ENCODE peak calls at places on chromosomes 11 and 22, in ten cellular contexts. One of them, this sample, is unnamed.
A peak's percentile ranks its signal among the peaks of the same experiment; 100 is the strongest.

GRCh38 chr22:32644252-32645100 is 157.0 kb upstream of the TIMP3 start:
- DNase-seq in HCT116: no peak
- DNase-seq in H1: no peak
- DNase-seq in H9: no peak
- DNase-seq in MM.1S: no peak
- DNase-seq in IMR-90: peak; percentile 59
- DNase-seq in endothelial cell of umbilical vein: no peak
- DNase-seq in mammary epithelial cell: peak; percentile 93
- DNase-seq in neural progenitor cell: no peak
- DNase-seq in fibroblast of lung: peak; percentile 48
- DNase-seq in this sample: peak; percentile 93

GRCh38 chr11:130790689-130791088 is 125.6 kb downstream of the SNX19 start:
- DNase-seq in endothelial cell of umbilical vein: no peak
- DNase-seq in fibroblast of lung: no peak
- DNase-seq in H9: no peak
- DNase-seq in IMR-90: no peak
- DNase-seq in H1: no peak
- DNase-seq in mammary epithelial cell: no peak
- DNase-seq in HCT116: no peak
- DNase-seq in neural progenitor cell: no peak
- DNase-seq in MM.1S: no peak
- DNase-seq in this sample: no peak

GRCh38 chr11:68839953-68840641 is 1.6 kb downstream of the CPT1A start:
- DNase-seq in MM.1S: peak; percentile 69
- DNase-seq in IMR-90: peak; percentile 20
- DNase-seq in endothelial cell of umbilical vein: peak; percentile 79
- DNase-seq in HCT116: no peak
- DNase-seq in H1: no peak
- DNase-seq in neural progenitor cell: peak; percentile 18
- DNase-seq in H9: peak; percentile 62
- DNase-seq in mammary epithelial cell: no peak
- DNase-seq in fibroblast of lung: peak; percentile 29
- DNase-seq in this sample: no peak

GRCh38 chr11:1290052-1291040 is 19.1 kb downstream of the TOLLIP start:
- DNase-seq in MM.1S: no peak
- DNase-seq in fibroblast of lung: no peak
- DNase-seq in endothelial cell of umbilical vein: no peak
- DNase-seq in neural progenitor cell: no peak
- DNase-seq in H1: no peak
- DNase-seq in IMR-90: no peak
- DNase-seq in HCT116: no peak
- DNase-seq in H9: no peak
- DNase-seq in mammary epithelial cell: no peak
- DNase-seq in this sample: no peak

GRCh38 chr11:57395905-57396623 is 5.6 kb upstream of the PRG2 start:
- DNase-seq in mammary epithelial cell: no peak
- DNase-seq in fibroblast of lung: no peak
- DNase-seq in IMR-90: no peak
- DNase-seq in H1: no peak
- DNase-seq in neural progenitor cell: no peak
- DNase-seq in endothelial cell of umbilical vein: no peak
- DNase-seq in H9: no peak
- DNase-seq in HCT116: no peak
- DNase-seq in MM.1S: no peak
- DNase-seq in this sample: no peak

GRCh38 chr22:36935694-36936093 is 22.3 kb downstream of the CSF2RB start:
- DNase-seq in endothelial cell of umbilical vein: no peak
- DNase-seq in mammary epithelial cell: no peak
- DNase-seq in H1: no peak
- DNase-seq in IMR-90: no peak
- DNase-seq in MM.1S: no peak
- DNase-seq in HCT116: no peak
- DNase-seq in fibroblast of lung: no peak
- DNase-seq in H9: no peak
- DNase-seq in neural progenitor cell: no peak
- DNase-seq in this sample: no peak

GRCh38 chr11:47400813-47401279 is 7.5 kb upstream of the SLC39A13 start:
- DNase-seq in HCT116: no peak
- DNase-seq in IMR-90: no peak
- DNase-seq in MM.1S: peak; percentile 25
- DNase-seq in H9: peak; percentile 26
- DNase-seq in fibroblast of lung: no peak
- DNase-seq in endothelial cell of umbilical vein: no peak
- DNase-seq in H1: no peak
- DNase-seq in mammary epithelial cell: no peak
- DNase-seq in neural progenitor cell: peak; percentile 32
- DNase-seq in this sample: peak; percentile 33

GRCh38 chr11:125418396-125418795 is 77.7 kb downstream of the FEZ1 start:
- DNase-seq in H1: no peak
- DNase-seq in H9: no peak
- DNase-seq in HCT116: no peak
- DNase-seq in MM.1S: no peak
- DNase-seq in mammary epithelial cell: no peak
- DNase-seq in fibroblast of lung: no peak
- DNase-seq in neural progenitor cell: peak; percentile 79
- DNase-seq in IMR-90: no peak
- DNase-seq in endothelial cell of umbilical vein: no peak
- DNase-seq in this sample: no peak

GRCh38 chr22:50118557-50119168 is 28.9 kb downstream of the MOV10L1 start:
- DNase-seq in H1: no peak
- DNase-seq in endothelial cell of umbilical vein: peak; percentile 98
- DNase-seq in IMR-90: peak; percentile 100
- DNase-seq in HCT116: no peak
- DNase-seq in neural progenitor cell: no peak
- DNase-seq in H9: no peak
- DNase-seq in mammary epithelial cell: no peak
- DNase-seq in MM.1S: no peak
- DNase-seq in fibroblast of lung: peak; percentile 99
- DNase-seq in this sample: peak; percentile 62

GRCh38 chr11:59175104-59175503 is 3.2 kb downstream of the DTX4 start:
- DNase-seq in IMR-90: no peak
- DNase-seq in H9: no peak
- DNase-seq in mammary epithelial cell: no peak
- DNase-seq in MM.1S: no peak
- DNase-seq in fibroblast of lung: no peak
- DNase-seq in endothelial cell of umbilical vein: no peak
- DNase-seq in HCT116: no peak
- DNase-seq in H1: no peak
- DNase-seq in neural progenitor cell: peak; percentile 28
- DNase-seq in this sample: no peak

GRCh38 chr11:100753562-100753961 is 66.5 kb downstream of the ARHGAP42 start:
- DNase-seq in IMR-90: no peak
- DNase-seq in endothelial cell of umbilical vein: no peak
- DNase-seq in H1: no peak
- DNase-seq in mammary epithelial cell: no peak
- DNase-seq in HCT116: no peak
- DNase-seq in fibroblast of lung: no peak
- DNase-seq in MM.1S: no peak
- DNase-seq in H9: peak; percentile 62
- DNase-seq in neural progenitor cell: peak; percentile 75
- DNase-seq in this sample: no peak

DNA sequence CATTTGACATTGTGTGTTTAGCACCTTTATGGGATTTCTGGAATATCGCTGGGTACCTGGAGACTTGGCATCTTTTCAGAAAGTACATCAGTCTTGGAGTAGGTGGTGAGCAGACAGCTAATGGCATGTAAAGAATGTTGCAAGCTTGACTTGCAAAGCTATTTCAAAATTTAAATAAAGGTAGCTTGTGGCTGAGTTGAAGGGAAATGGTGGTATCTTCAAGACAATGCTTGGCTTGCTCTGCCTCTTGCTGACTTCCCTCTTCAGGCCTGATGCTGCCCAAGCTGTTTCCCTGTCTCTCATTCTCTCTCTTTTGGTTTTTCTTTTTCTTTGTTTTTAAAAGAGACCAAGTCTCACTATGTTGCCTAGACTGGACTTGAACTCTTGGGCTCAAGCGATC is 13.2 kb downstream of the ZNRF3 start:
- DNase-seq in neural progenitor cell: no peak
- DNase-seq in MM.1S: no peak
- DNase-seq in H9: peak; percentile 47
- DNase-seq in fibroblast of lung: no peak
- DNase-seq in IMR-90: no peak
- DNase-seq in mammary epithelial cell: peak; percentile 26
- DNase-seq in endothelial cell of umbilical vein: no peak
- DNase-seq in HCT116: no peak
- DNase-seq in H1: no peak
- DNase-seq in this sample: no peak
- H4K20me1 ChIP-seq in neural progenitor cell: peaks cover 86% of the 10 kb centered on the region
- H4K20me1 ChIP-seq in MM.1S: peaks cover 3% of the 10 kb centered on the region
- H4K20me1 ChIP-seq in H9: no peaks in the 10 kb centered on the region
- H4K20me1 ChIP-seq in fibroblast of lung: no peaks in the 10 kb centered on the region
- H4K20me1 ChIP-seq in IMR-90: peaks cover 7% of the 10 kb centered on the region
- H4K20me1 ChIP-seq in mammary epithelial cell: no peaks in the 10 kb centered on the region
- H4K20me1 ChIP-seq in endothelial cell of umbilical vein: no peaks in the 10 kb centered on the region
- H4K20me1 ChIP-seq in HCT116: peaks cover 3% of the 10 kb centered on the region
- H4K20me1 ChIP-seq in H1: peaks cover 21% of the 10 kb centered on the region
- H4K20me1 ChIP-seq in this sample: peaks cover 27% of the 10 kb centered on the region

DNA sequence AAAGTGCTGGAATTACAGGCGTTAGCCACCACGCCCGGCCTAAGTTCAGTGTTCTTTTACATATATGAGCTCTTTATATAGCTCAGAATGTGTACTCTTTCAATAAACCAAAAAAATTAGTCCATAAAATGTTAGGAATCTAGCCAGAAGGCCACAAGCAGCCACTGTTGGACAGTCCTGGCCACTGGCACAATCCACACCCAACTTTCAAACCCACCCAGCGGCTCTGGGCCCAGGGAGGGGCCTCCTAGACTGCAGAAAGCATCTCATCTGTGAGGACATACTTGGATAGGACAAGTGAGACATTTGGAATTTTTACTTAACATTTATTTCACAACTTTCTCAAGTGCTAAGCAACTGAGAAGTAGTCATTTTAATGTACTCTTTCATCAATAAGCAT is 6.4 kb downstream of the PACSIN2 start:
- DNase-seq in HCT116: no peak
- DNase-seq in endothelial cell of umbilical vein: no peak
- DNase-seq in MM.1S: no peak
- DNase-seq in neural progenitor cell: no peak
- DNase-seq in IMR-90: no peak
- DNase-seq in mammary epithelial cell: no peak
- DNase-seq in H1: no peak
- DNase-seq in H9: no peak
- DNase-seq in fibroblast of lung: no peak
- DNase-seq in this sample: no peak
- H4K20me1 ChIP-seq in HCT116: peaks cover 11% of the 10 kb centered on the region
- H4K20me1 ChIP-seq in endothelial cell of umbilical vein: no peaks in the 10 kb centered on the region
- H4K20me1 ChIP-seq in MM.1S: no peaks in the 10 kb centered on the region
- H4K20me1 ChIP-seq in neural progenitor cell: peaks cover 86% of the 10 kb centered on the region
- H4K20me1 ChIP-seq in IMR-90: peaks cover 54% of the 10 kb centered on the region
- H4K20me1 ChIP-seq in mammary epithelial cell: no peaks in the 10 kb centered on the region
- H4K20me1 ChIP-seq in H1: peaks cover 32% of the 10 kb centered on the region
- H4K20me1 ChIP-seq in H9: no peaks in the 10 kb centered on the region
- H4K20me1 ChIP-seq in fibroblast of lung: no peaks in the 10 kb centered on the region
- H4K20me1 ChIP-seq in this sample: peaks cover 25% of the 10 kb centered on the region

GRCh38 chr22:46652081-46652929 is 32.1 kb downstream of the GRAMD4 start:
- DNase-seq in mammary epithelial cell: no peak
- DNase-seq in HCT116: no peak
- DNase-seq in H1: no peak
- DNase-seq in neural progenitor cell: no peak
- DNase-seq in fibroblast of lung: peak; percentile 22
- DNase-seq in MM.1S: no peak
- DNase-seq in IMR-90: peak; percentile 28
- DNase-seq in endothelial cell of umbilical vein: peak; percentile 26
- DNase-seq in H9: no peak
- DNase-seq in this sample: no peak

GRCh38 chr22:46652930-46653331 is 32.7 kb downstream of the GRAMD4 start:
- DNase-seq in MM.1S: no peak
- DNase-seq in mammary epithelial cell: no peak
- DNase-seq in neural progenitor cell: no peak
- DNase-seq in endothelial cell of umbilical vein: no peak
- DNase-seq in HCT116: no peak
- DNase-seq in H1: no peak
- DNase-seq in fibroblast of lung: peak; percentile 25
- DNase-seq in IMR-90: peak; percentile 35
- DNase-seq in H9: no peak
- DNase-seq in this sample: no peak

GRCh38 chr22:46654927-46655595 is 34.9 kb downstream of the GRAMD4 start:
- DNase-seq in fibroblast of lung: no peak
- DNase-seq in neural progenitor cell: no peak
- DNase-seq in mammary epithelial cell: peak; percentile 52
- DNase-seq in H9: no peak
- DNase-seq in MM.1S: no peak
- DNase-seq in IMR-90: no peak
- DNase-seq in H1: no peak
- DNase-seq in HCT116: no peak
- DNase-seq in endothelial cell of umbilical vein: no peak
- DNase-seq in this sample: no peak

GRCh38 chr22:46654426-46654825 is 34.2 kb downstream of the GRAMD4 start:
- DNase-seq in endothelial cell of umbilical vein: no peak
- DNase-seq in neural progenitor cell: no peak
- DNase-seq in mammary epithelial cell: no peak
- DNase-seq in MM.1S: no peak
- DNase-seq in H9: no peak
- DNase-seq in fibroblast of lung: no peak
- DNase-seq in HCT116: no peak
- DNase-seq in IMR-90: no peak
- DNase-seq in H1: no peak
- DNase-seq in this sample: no peak

DNA sequence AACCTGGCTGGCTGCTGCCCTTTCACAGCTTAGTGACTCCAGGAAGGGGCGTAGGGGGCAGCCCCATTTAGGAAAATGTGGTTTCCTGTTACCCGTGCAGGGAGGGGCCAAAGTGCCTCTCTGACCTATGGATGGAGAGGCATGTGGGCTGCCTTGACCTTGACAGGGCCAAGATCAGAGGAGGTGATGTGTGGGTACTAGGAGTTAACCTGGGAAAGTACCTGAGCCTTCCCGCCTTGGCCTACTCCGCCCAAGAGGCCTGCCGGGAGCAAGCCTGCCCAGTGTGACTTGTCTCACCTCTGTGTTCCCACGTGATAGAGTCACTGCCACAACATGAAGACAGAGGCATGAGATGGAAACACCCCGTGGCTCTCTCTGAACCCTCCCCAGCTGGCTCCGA is 33.4 kb downstream of the GRAMD4 start:
- DNase-seq in fibroblast of lung: no peak
- DNase-seq in HCT116: no peak
- DNase-seq in endothelial cell of umbilical vein: no peak
- DNase-seq in neural progenitor cell: no peak
- DNase-seq in MM.1S: no peak
- DNase-seq in mammary epithelial cell: peak; percentile 32
- DNase-seq in H1: no peak
- DNase-seq in IMR-90: no peak
- DNase-seq in H9: no peak
- DNase-seq in this sample: no peak
- H4K20me1 ChIP-seq in fibroblast of lung: no peaks in the 10 kb centered on the region
- H4K20me1 ChIP-seq in HCT116: no peaks in the 10 kb centered on the region
- H4K20me1 ChIP-seq in endothelial cell of umbilical vein: no peaks in the 10 kb centered on the region
- H4K20me1 ChIP-seq in neural progenitor cell: no peaks in the 10 kb centered on the region
- H4K20me1 ChIP-seq in MM.1S: no peaks in the 10 kb centered on the region
- H4K20me1 ChIP-seq in mammary epithelial cell: no peaks in the 10 kb centered on the region
- H4K20me1 ChIP-seq in H1: peaks cover 2% of the 10 kb centered on the region
- H4K20me1 ChIP-seq in IMR-90: peaks cover 15% of the 10 kb centered on the region
- H4K20me1 ChIP-seq in H9: no peaks in the 10 kb centered on the region
- H4K20me1 ChIP-seq in this sample: peaks cover 52% of the 10 kb centered on the region

DNA sequence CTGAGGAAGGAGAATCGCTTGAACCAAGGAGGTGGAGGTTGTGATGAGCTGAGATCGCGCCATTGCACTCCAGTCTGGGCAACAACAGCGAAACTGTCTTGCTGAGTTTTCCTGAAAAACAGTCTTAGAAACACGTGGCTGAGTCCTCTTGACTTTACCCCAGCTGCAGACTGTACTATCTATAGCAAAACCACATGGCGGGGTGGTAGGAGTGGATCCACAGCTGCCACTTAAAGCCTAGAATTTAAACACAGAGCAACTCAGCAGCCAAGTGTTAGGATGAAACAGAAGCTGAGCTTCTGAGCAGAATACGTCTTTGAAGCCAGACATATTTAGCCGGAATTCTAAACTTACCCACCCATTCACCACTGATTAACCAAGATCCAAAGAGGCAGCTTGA is 14.1 kb downstream of the PATZ1 start:
- DNase-seq in H9: no peak
- DNase-seq in fibroblast of lung: no peak
- DNase-seq in neural progenitor cell: no peak
- DNase-seq in endothelial cell of umbilical vein: no peak
- DNase-seq in HCT116: no peak
- DNase-seq in H1: no peak
- DNase-seq in IMR-90: no peak
- DNase-seq in mammary epithelial cell: no peak
- DNase-seq in MM.1S: no peak
- DNase-seq in this sample: no peak
- H4K20me1 ChIP-seq in H9: no peaks in the 10 kb centered on the region
- H4K20me1 ChIP-seq in fibroblast of lung: no peaks in the 10 kb centered on the region
- H4K20me1 ChIP-seq in neural progenitor cell: peaks cover 54% of the 10 kb centered on the region
- H4K20me1 ChIP-seq in endothelial cell of umbilical vein: no peaks in the 10 kb centered on the region
- H4K20me1 ChIP-seq in HCT116: no peaks in the 10 kb centered on the region
- H4K20me1 ChIP-seq in H1: peaks cover 36% of the 10 kb centered on the region
- H4K20me1 ChIP-seq in IMR-90: peaks cover 17% of the 10 kb centered on the region
- H4K20me1 ChIP-seq in mammary epithelial cell: no peaks in the 10 kb centered on the region
- H4K20me1 ChIP-seq in MM.1S: no peaks in the 10 kb centered on the region
- H4K20me1 ChIP-seq in this sample: peaks cover 5% of the 10 kb centered on the region

This sample was measured in PC-9.